ENCODE peak calls at places on chromosomes 13 and 19, in four cellular contexts. L is breast epithelium, T is stomach, V is H1. O is an unnamed sample.

GRCh38 chr19:45402469-45403070 is 2.3 kb downstream of the PPP1R13L start:
- DNase-seq in L (peak; percentile 72), T (peak; percentile 31), V (no peak), O (no peak)

GRCh38 chr19:29567366-29567915 is 38.6 kb upstream of the POP4 start:
- DNase-seq in L (no peak), T (no peak), V (no peak), O (no peak)

GRCh38 chr19:8445488-8446001 is 770 bp downstream of the HNRNPM start:
- DNase-seq in L (peak; percentile 55), T (peak; percentile 67), V (no peak), O (no peak)

GRCh38 chr13:105936816-105937215 is 598.6 kb downstream of the EFNB2 start:
- DNase-seq in L (no peak), T (no peak), V (no peak), O (no peak)

GRCh38 chr13:106087201-106087600 is 448.3 kb downstream of the EFNB2 start:
- DNase-seq in L (no peak), T (no peak), V (no peak), O (no peak)

GRCh38 chr19:32977269-32977668 is 5.2 kb downstream of the FAAP24 start:
- DNase-seq in L (peak; percentile 60), T (peak; percentile 29), V (no peak), O (no peak)

GRCh38 chr13:35648109-35648508 is 171.6 kb upstream of the MAB21L1 start:
- DNase-seq in L (no peak), T (no peak), V (no peak), O (no peak)

GRCh38 chr19:28697308-28697707 is 515.6 kb downstream of the UQCRFS1 start:
- DNase-seq in L (no peak), T (no peak), V (no peak), O (no peak)

GRCh38 chr13:31807090-31807541 is 67.8 kb downstream of the RXFP2 start:
- DNase-seq in L (no peak), T (no peak), V (no peak), O (no peak)

GRCh38 chr13:45393941-45394570 is 24.1 kb downstream of the SLC25A30 start:
- DNase-seq in L (peak; percentile 61), T (peak; percentile 48), V (no peak), O (no peak)

GRCh38 chr19:40603071-40603718 is 2.0 kb downstream of the LTBP4 start:
- DNase-seq in L (no peak), T (no peak), V (no peak), O (no peak)

GRCh38 chr19:19485161-19485997 is 30.0 kb downstream of the TSSK6 start:
- DNase-seq in L (no peak), T (no peak), V (no peak), O (no peak)
- H3K27ac ChIP-seq in L (peak overlapping the region; percentile 60), T (no peak overlapping the region), V (no peak overlapping the region), O (peak overlapping the region; percentile 39)

DNA sequence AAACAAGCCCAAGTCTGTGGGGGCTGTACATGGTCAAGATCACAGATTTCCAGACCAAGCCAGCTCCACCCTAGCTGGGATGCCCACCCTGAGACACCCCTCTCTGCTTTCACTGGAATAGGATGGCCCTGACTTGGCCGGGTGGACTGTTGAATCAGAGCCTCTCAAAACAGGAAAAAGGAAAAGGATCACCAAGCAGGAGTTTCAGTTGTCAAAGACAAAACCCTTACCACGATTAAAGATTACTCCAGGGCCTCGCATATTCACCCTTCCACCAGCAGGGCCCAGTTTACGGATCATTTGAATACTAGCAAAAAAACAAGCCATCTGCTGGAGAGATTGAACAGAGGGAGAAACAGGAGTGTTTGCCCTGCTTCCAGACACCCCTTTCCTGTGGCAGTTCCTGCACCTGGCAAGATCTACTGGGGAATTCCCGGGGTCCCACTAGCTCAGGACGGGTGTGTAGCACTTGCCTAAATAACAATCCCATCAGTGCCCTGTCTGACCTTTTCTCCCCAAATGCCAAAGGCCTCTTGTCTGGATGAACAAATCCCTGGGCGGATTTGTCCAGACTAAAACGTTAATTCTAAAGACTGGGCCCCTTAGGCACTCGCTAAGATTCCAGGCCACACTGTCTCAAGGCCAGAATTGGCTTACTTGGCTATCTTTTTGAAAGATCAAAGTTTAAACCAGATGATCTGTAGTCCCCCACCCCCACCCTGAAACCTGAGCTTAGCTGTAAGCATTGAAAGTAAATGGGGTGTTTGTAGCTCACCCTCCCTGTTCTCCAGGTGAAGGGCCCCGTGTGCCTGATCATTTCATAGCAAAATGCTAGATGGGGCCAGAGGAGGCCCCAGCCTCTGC is 38.4 kb downstream of the ACTN4 start:
- DNase-seq in L (no peak), T (no peak), V (no peak), O (no peak)
- TF ChIP-seq POLR2AphosphoS5 in L (no peak), T (no peak), V (no peak), O (no peak)

GRCh38 chr13:77521194-77521593 is 14.3 kb upstream of the SCEL start:
- DNase-seq in L (no peak), T (no peak), V (no peak), O (no peak)
- H3K27ac ChIP-seq in L (no peak overlapping the region), T (no peak overlapping the region), V (no peak overlapping the region), O (peak overlapping the region; percentile 89)

GRCh38 chr19:1035998-1036621 is 3.8 kb upstream of the ABCA7 start:
- DNase-seq in L (no peak), T (no peak), V (no peak), O (no peak)
- TF ChIP-seq POLR2AphosphoS5 in L (no peak), T (no peak), V (peak; percentile 94), O (no peak)

GRCh38 chr19:46426506-46427162 is 2.1 kb downstream of the PNMA8C start:
- DNase-seq in L (no peak), T (peak; percentile 55), V (no peak), O (no peak)
- H3K27ac ChIP-seq in L (peak overlapping the region; percentile 72), T (no peak overlapping the region), V (no peak overlapping the region), O (no peak overlapping the region)